ENCODE peak calls at places on chromosome 20, in ten cellular contexts. One of them, this sample, is unnamed.

GRCh38 chr20:45039470-45039811 is 61.5 kb downstream of the KCNS1 start:
- DNase-seq in pancreas: no peak
- DNase-seq in uterus: no peak
- DNase-seq in astrocyte of the spinal cord: no peak
- DNase-seq in fibroblast of mammary gland: no peak
- DNase-seq in adrenal gland: no peak
- DNase-seq in GM13977: no peak
- DNase-seq in left ventricle myocardium inferior: no peak
- DNase-seq in type B pancreatic cell: no peak
- DNase-seq in cardiac fibroblast: peak; percentile 45
- DNase-seq in this sample: no peak

GRCh38 chr20:26209171-26209941 is 512.7 kb upstream of the ZNF337 start:
- DNase-seq in left ventricle myocardium inferior: no peak
- DNase-seq in astrocyte of the spinal cord: no peak
- DNase-seq in GM13977: peak; percentile 28
- DNase-seq in uterus: no peak
- DNase-seq in pancreas: peak; percentile 53
- DNase-seq in cardiac fibroblast: peak; percentile 12
- DNase-seq in type B pancreatic cell: peak; percentile 66
- DNase-seq in fibroblast of mammary gland: no peak
- DNase-seq in adrenal gland: no peak
- DNase-seq in this sample: peak; percentile 15

GRCh38 chr20:46894579-46894958 is at the start of gene EYA2:
- DNase-seq in GM13977: no peak
- DNase-seq in left ventricle myocardium inferior: peak; percentile 15
- DNase-seq in uterus: no peak
- DNase-seq in astrocyte of the spinal cord: no peak
- DNase-seq in adrenal gland: no peak
- DNase-seq in type B pancreatic cell: no peak
- DNase-seq in pancreas: no peak
- DNase-seq in cardiac fibroblast: no peak
- DNase-seq in fibroblast of mammary gland: no peak
- DNase-seq in this sample: no peak

GRCh38 chr20:9344080-9344920 is 170.1 kb upstream of the LAMP5 start:
- DNase-seq in cardiac fibroblast: peak; percentile 74
- DNase-seq in type B pancreatic cell: no peak
- DNase-seq in left ventricle myocardium inferior: no peak
- DNase-seq in adrenal gland: peak; percentile 16
- DNase-seq in astrocyte of the spinal cord: peak; percentile 86
- DNase-seq in fibroblast of mammary gland: peak; percentile 84
- DNase-seq in uterus: peak; percentile 43
- DNase-seq in GM13977: no peak
- DNase-seq in pancreas: no peak
- DNase-seq in this sample: no peak

GRCh38 chr20:37071481-37071911 is 24.3 kb downstream of the RBL1 start:
- DNase-seq in left ventricle myocardium inferior: no peak
- DNase-seq in fibroblast of mammary gland: peak; percentile 55
- DNase-seq in pancreas: no peak
- DNase-seq in uterus: no peak
- DNase-seq in type B pancreatic cell: no peak
- DNase-seq in adrenal gland: no peak
- DNase-seq in cardiac fibroblast: peak; percentile 28
- DNase-seq in GM13977: no peak
- DNase-seq in astrocyte of the spinal cord: peak; percentile 39
- DNase-seq in this sample: no peak

GRCh38 chr20:58546312-58546711 is 31.1 kb upstream of the APCDD1L start:
- DNase-seq in left ventricle myocardium inferior: no peak
- DNase-seq in type B pancreatic cell: peak; percentile 6
- DNase-seq in cardiac fibroblast: no peak
- DNase-seq in GM13977: no peak
- DNase-seq in fibroblast of mammary gland: no peak
- DNase-seq in astrocyte of the spinal cord: no peak
- DNase-seq in uterus: no peak
- DNase-seq in pancreas: no peak
- DNase-seq in adrenal gland: no peak
- DNase-seq in this sample: no peak

GRCh38 chr20:38228436-38228835 is 32.1 kb downstream of the KIAA1755 start:
- DNase-seq in astrocyte of the spinal cord: no peak
- DNase-seq in uterus: no peak
- DNase-seq in GM13977: peak; percentile 21
- DNase-seq in pancreas: no peak
- DNase-seq in cardiac fibroblast: peak; percentile 27
- DNase-seq in fibroblast of mammary gland: no peak
- DNase-seq in adrenal gland: no peak
- DNase-seq in type B pancreatic cell: no peak
- DNase-seq in left ventricle myocardium inferior: no peak
- DNase-seq in this sample: no peak

GRCh38 chr20:57092112-57092899 is 174.1 kb downstream of the BMP7 start:
- DNase-seq in cardiac fibroblast: peak; percentile 32
- DNase-seq in fibroblast of mammary gland: peak; percentile 36
- DNase-seq in pancreas: peak; percentile 84
- DNase-seq in astrocyte of the spinal cord: peak; percentile 20
- DNase-seq in type B pancreatic cell: peak; percentile 82
- DNase-seq in GM13977: peak; percentile 82
- DNase-seq in adrenal gland: peak; percentile 47
- DNase-seq in left ventricle myocardium inferior: peak; percentile 49
- DNase-seq in uterus: no peak
- DNase-seq in this sample: peak; percentile 78

DNA sequence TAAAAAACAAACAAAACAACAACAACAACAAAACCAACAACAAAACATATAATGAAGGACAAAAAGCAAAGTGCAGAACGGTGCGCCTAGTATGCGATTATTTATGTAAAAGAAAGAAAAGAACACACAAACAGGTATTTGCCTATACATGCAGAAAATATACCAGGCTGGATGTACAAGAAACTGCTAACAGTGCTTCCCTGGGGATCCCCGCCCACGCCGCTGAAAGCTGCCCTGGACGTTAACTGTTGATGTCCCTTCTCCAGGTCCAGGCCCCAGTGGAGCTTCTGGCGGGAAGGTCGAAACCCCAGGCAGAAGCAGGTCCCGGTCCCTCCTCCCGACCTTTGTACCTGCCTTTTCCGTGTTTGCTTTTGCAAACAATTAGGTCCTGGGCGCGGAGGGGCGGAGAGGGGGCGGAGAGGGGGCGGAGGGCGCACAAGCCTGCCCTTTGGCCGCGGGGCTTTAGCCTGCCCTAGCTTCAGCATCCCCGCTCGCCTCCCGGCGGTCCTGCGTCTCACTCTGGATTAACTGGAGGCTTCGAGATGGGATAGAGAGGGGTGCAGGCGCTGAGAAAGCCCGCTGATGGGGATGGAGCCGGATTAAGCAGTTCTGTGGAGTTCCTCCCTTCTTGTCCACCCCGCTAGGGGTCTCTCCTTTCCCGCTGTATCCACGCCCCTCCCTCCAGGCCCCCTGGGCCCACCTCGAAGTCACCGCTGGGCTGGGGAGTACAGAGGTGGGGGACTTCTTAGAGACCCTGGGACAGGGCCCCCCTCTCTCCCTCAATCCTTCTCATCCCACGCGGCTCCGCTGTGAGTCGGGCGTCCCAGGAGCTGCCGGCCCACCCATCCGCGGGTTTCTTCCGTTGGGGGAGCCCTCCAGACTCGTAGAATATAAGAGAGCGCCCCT is 8.2 kb upstream of the AHCY start:
- DNase-seq in GM13977: no peak
- DNase-seq in astrocyte of the spinal cord: no peak
- DNase-seq in adrenal gland: no peak
- DNase-seq in fibroblast of mammary gland: peak; percentile 31
- DNase-seq in uterus: no peak
- DNase-seq in pancreas: peak; percentile 78
- DNase-seq in cardiac fibroblast: no peak
- DNase-seq in left ventricle myocardium inferior: no peak
- DNase-seq in type B pancreatic cell: no peak
- DNase-seq in this sample: no peak
- TF ChIP-seq CTCF in GM13977: peak; percentile 8
- TF ChIP-seq CTCF in astrocyte of the spinal cord: peak; percentile 23
- TF ChIP-seq CTCF in adrenal gland: no peak
- TF ChIP-seq CTCF in fibroblast of mammary gland: peak; percentile 16
- TF ChIP-seq CTCF in uterus: no peak
- TF ChIP-seq CTCF in pancreas: no peak
- TF ChIP-seq CTCF in cardiac fibroblast: peak; percentile 23
- TF ChIP-seq CTCF in left ventricle myocardium inferior: no peak
- TF ChIP-seq CTCF in type B pancreatic cell: peak; percentile 50
- TF ChIP-seq CTCF in this sample: no peak

GRCh38 chr20:33418033-33418432 is 16.7 kb upstream of the CDK5RAP1 start:
- DNase-seq in GM13977: no peak
- DNase-seq in astrocyte of the spinal cord: no peak
- DNase-seq in left ventricle myocardium inferior: no peak
- DNase-seq in uterus: no peak
- DNase-seq in type B pancreatic cell: no peak
- DNase-seq in cardiac fibroblast: no peak
- DNase-seq in fibroblast of mammary gland: no peak
- DNase-seq in adrenal gland: no peak
- DNase-seq in pancreas: no peak
- DNase-seq in this sample: no peak

GRCh38 chr20:33419140-33419974 is 18.0 kb upstream of the CDK5RAP1 start:
- DNase-seq in fibroblast of mammary gland: no peak
- DNase-seq in GM13977: no peak
- DNase-seq in type B pancreatic cell: no peak
- DNase-seq in left ventricle myocardium inferior: peak; percentile 84
- DNase-seq in astrocyte of the spinal cord: no peak
- DNase-seq in adrenal gland: peak; percentile 89
- DNase-seq in uterus: peak; percentile 27
- DNase-seq in pancreas: no peak
- DNase-seq in cardiac fibroblast: peak; percentile 20
- DNase-seq in this sample: no peak

GRCh38 chr20:33412484-33412838 is 11.1 kb upstream of the CDK5RAP1 start:
- DNase-seq in astrocyte of the spinal cord: no peak
- DNase-seq in adrenal gland: no peak
- DNase-seq in GM13977: no peak
- DNase-seq in fibroblast of mammary gland: no peak
- DNase-seq in uterus: no peak
- DNase-seq in pancreas: no peak
- DNase-seq in cardiac fibroblast: no peak
- DNase-seq in type B pancreatic cell: no peak
- DNase-seq in left ventricle myocardium inferior: no peak
- DNase-seq in this sample: no peak

GRCh38 chr20:33411711-33412483 is 10.6 kb upstream of the CDK5RAP1 start:
- DNase-seq in type B pancreatic cell: no peak
- DNase-seq in astrocyte of the spinal cord: no peak
- DNase-seq in pancreas: no peak
- DNase-seq in uterus: no peak
- DNase-seq in adrenal gland: no peak
- DNase-seq in cardiac fibroblast: no peak
- DNase-seq in GM13977: no peak
- DNase-seq in fibroblast of mammary gland: no peak
- DNase-seq in left ventricle myocardium inferior: no peak
- DNase-seq in this sample: no peak

DNA sequence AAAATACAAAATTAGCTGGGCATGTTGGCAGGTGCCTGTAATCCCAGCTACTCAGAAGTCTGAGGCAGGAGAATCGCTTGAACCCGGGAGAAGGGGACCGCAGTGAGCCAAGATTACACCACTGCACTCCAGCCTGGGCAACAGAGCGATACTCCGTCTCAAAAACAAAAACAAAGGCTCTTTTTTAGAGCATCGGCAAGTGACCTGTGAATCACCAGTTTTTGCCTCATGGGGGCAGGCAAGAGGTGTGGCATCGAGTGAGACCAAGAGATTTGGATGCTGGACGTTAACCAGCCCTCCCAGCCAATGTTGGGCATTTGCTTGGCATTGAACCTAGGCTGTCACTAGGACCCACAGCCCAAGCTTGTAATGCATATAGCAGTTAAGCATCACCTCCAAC is 14.6 kb upstream of the CDK5RAP1 start:
- DNase-seq in GM13977: no peak
- DNase-seq in astrocyte of the spinal cord: peak; percentile 38
- DNase-seq in cardiac fibroblast: peak; percentile 63
- DNase-seq in fibroblast of mammary gland: peak; percentile 55
- DNase-seq in pancreas: no peak
- DNase-seq in left ventricle myocardium inferior: peak; percentile 39
- DNase-seq in uterus: no peak
- DNase-seq in adrenal gland: peak; percentile 64
- DNase-seq in type B pancreatic cell: no peak
- DNase-seq in this sample: no peak
- TF ChIP-seq CTCF in GM13977: peak; percentile 44
- TF ChIP-seq CTCF in astrocyte of the spinal cord: peak; percentile 60
- TF ChIP-seq CTCF in cardiac fibroblast: peak; percentile 58
- TF ChIP-seq CTCF in fibroblast of mammary gland: peak; percentile 53
- TF ChIP-seq CTCF in pancreas: peak; percentile 9
- TF ChIP-seq CTCF in left ventricle myocardium inferior: peak; percentile 70
- TF ChIP-seq CTCF in uterus: peak; percentile 35
- TF ChIP-seq CTCF in adrenal gland: peak; percentile 59
- TF ChIP-seq CTCF in type B pancreatic cell: peak; percentile 73
- TF ChIP-seq CTCF in this sample: peak; percentile 10

DNA sequence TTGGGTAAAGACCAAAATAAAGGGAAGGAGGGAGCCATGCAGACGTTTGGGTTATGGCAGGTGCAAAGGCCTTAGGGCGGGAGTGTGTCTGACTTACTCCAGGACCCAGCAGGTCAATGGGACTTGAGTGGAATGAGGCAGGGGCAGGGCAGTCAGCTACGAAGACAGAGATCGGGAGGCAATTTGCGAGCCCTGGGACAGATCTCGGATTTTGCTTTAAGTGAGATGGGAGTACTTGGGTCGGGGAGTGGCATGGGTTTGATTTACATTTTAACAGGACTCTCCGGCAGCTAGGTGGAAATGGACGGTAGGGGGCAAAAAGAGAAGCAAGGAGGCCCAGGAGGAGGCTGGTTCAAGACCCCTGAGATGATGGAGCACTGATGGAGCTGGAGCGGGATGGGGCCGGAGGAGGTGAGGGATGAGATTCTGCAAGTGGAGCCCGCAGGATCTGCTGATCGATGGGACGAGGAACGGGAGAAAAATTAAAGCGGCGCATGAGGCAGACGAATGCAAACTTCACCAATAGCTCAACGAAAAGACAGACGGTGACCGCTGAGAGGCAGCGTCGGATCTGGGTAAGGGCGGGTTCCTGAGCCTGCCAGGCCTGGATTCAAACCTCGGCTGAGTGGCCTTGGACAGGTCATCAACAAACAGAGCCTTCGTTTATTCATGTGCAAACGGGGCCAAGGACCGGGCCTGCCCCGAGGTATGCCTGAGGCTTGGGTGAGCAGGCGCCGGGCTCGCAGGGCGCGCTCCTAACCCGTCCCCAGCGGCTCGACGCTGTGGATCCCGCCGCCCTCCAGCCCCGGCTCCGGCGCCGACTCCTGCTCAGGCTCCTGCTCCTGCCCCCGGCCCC is 774 bp upstream of the RBCK1 start:
- DNase-seq in type B pancreatic cell: no peak
- DNase-seq in pancreas: peak; percentile 84
- DNase-seq in astrocyte of the spinal cord: peak; percentile 77
- DNase-seq in left ventricle myocardium inferior: peak; percentile 80
- DNase-seq in GM13977: peak; percentile 92
- DNase-seq in cardiac fibroblast: peak; percentile 81
- DNase-seq in fibroblast of mammary gland: peak; percentile 77
- DNase-seq in adrenal gland: peak; percentile 89
- DNase-seq in uterus: peak; percentile 65
- DNase-seq in this sample: peak; percentile 94
- TF ChIP-seq CTCF in type B pancreatic cell: peak; percentile 64
- TF ChIP-seq CTCF in pancreas: no peak
- TF ChIP-seq CTCF in astrocyte of the spinal cord: peak; percentile 32
- TF ChIP-seq CTCF in left ventricle myocardium inferior: peak; percentile 28
- TF ChIP-seq CTCF in GM13977: peak; percentile 23
- TF ChIP-seq CTCF in cardiac fibroblast: peak; percentile 30
- TF ChIP-seq CTCF in fibroblast of mammary gland: peak; percentile 33
- TF ChIP-seq CTCF in adrenal gland: peak; percentile 36
- TF ChIP-seq CTCF in uterus: peak; percentile 15
- TF ChIP-seq CTCF in this sample: no peak

GRCh38 chr20:23198815-23199214 is 112.7 kb upstream of the CD93 start:
- DNase-seq in left ventricle myocardium inferior: no peak
- DNase-seq in fibroblast of mammary gland: no peak
- DNase-seq in adrenal gland: no peak
- DNase-seq in uterus: no peak
- DNase-seq in type B pancreatic cell: no peak
- DNase-seq in cardiac fibroblast: no peak
- DNase-seq in astrocyte of the spinal cord: no peak
- DNase-seq in GM13977: no peak
- DNase-seq in pancreas: no peak
- DNase-seq in this sample: no peak

GRCh38 chr20:23201658-23202057 is 115.5 kb upstream of the CD93 start:
- DNase-seq in left ventricle myocardium inferior: no peak
- DNase-seq in cardiac fibroblast: no peak
- DNase-seq in pancreas: no peak
- DNase-seq in adrenal gland: no peak
- DNase-seq in uterus: no peak
- DNase-seq in type B pancreatic cell: no peak
- DNase-seq in fibroblast of mammary gland: no peak
- DNase-seq in GM13977: no peak
- DNase-seq in astrocyte of the spinal cord: no peak
- DNase-seq in this sample: no peak

GRCh38 chr20:23199356-23199755 is 113.2 kb upstream of the CD93 start:
- DNase-seq in type B pancreatic cell: no peak
- DNase-seq in uterus: no peak
- DNase-seq in left ventricle myocardium inferior: no peak
- DNase-seq in adrenal gland: no peak
- DNase-seq in cardiac fibroblast: no peak
- DNase-seq in GM13977: no peak
- DNase-seq in astrocyte of the spinal cord: no peak
- DNase-seq in fibroblast of mammary gland: no peak
- DNase-seq in pancreas: no peak
- DNase-seq in this sample: no peak

GRCh38 chr20:23200413-23200812 is 114.3 kb upstream of the CD93 start:
- DNase-seq in pancreas: no peak
- DNase-seq in astrocyte of the spinal cord: no peak
- DNase-seq in cardiac fibroblast: no peak
- DNase-seq in uterus: no peak
- DNase-seq in adrenal gland: no peak
- DNase-seq in fibroblast of mammary gland: no peak
- DNase-seq in type B pancreatic cell: no peak
- DNase-seq in left ventricle myocardium inferior: no peak
- DNase-seq in GM13977: no peak
- DNase-seq in this sample: no peak

GRCh38 chr20:23200914-23201313 is 114.8 kb upstream of the CD93 start:
- DNase-seq in type B pancreatic cell: no peak
- DNase-seq in uterus: no peak
- DNase-seq in astrocyte of the spinal cord: peak; percentile 6
- DNase-seq in adrenal gland: peak; percentile 37
- DNase-seq in fibroblast of mammary gland: peak; percentile 19
- DNase-seq in GM13977: peak; percentile 21
- DNase-seq in cardiac fibroblast: peak; percentile 47
- DNase-seq in left ventricle myocardium inferior: no peak
- DNase-seq in pancreas: no peak
- DNase-seq in this sample: peak; percentile 22
- TF ChIP-seq CTCF in type B pancreatic cell: peak; percentile 43
- TF ChIP-seq CTCF in uterus: no peak
- TF ChIP-seq CTCF in astrocyte of the spinal cord: peak; percentile 57
- TF ChIP-seq CTCF in adrenal gland: peak; percentile 53
- TF ChIP-seq CTCF in fibroblast of mammary gland: peak; percentile 35
- TF ChIP-seq CTCF in GM13977: peak; percentile 39
- TF ChIP-seq CTCF in cardiac fibroblast: peak; percentile 42
- TF ChIP-seq CTCF in left ventricle myocardium inferior: peak; percentile 56
- TF ChIP-seq CTCF in pancreas: peak; percentile 21
- TF ChIP-seq CTCF in this sample: no peak